ENCODE peak calls at places on chromosomes 2 and 18, in four cellular contexts. Z is NCI-H345, V is iPS-NIHi11, K is sigmoid colon. C is an unnamed sample.

GRCh38 chr2:49186050-49186648 is 31.8 kb upstream of the FSHR start:
- DNase-seq in V (no peak), Z (no peak), K (no peak), C (no peak)

GRCh38 chr2:234976479-234977227 is 24.8 kb downstream of the SH3BP4 start:
- DNase-seq in K (no peak), Z (peak), V (no peak), C (no peak)

GRCh38 chr2:237161239-237161638 is 75.5 kb downstream of the COPS8 start:
- DNase-seq in V (no peak), K (peak), Z (no peak), C (no peak)

GRCh38 chr2:126753501-126754212 is 97.7 kb downstream of the GYPC start:
- DNase-seq in Z (no peak), K (no peak), V (no peak), C (no peak)

GRCh38 chr2:65554765-65555561 is 122.6 kb upstream of the SPRED2 start:
- DNase-seq in K (no peak), Z (no peak), V (no peak), C (peak)

GRCh38 chr2:218999881-219000568 is 6.8 kb upstream of the CRYBA2 start:
- DNase-seq in Z (peak), K (no peak), V (no peak), C (peak)

GRCh38 chr18:48996901-48997463 is 46.2 kb upstream of the SMAD7 start:
- DNase-seq in Z (no peak), V (no peak), K (no peak), C (peak)

GRCh38 chr2:45649457-45649854 is 2.0 kb upstream of the PRKCE start:
- DNase-seq in Z (peak), V (no peak), K (no peak), C (no peak)

GRCh38 chr2:219009294-219009693 is 16.1 kb upstream of the CRYBA2 start:
- DNase-seq in Z (no peak), V (no peak), K (no peak), C (no peak)

C was measured in Jurkat, Clone E6-1.